ENCODE peak calls at places on chromosomes 11 and 22, in seven cellular contexts. E, U, Q, H, N, B and D are unnamed samples.

GRCh38 chr11:129846508-129847335 is 31.1 kb downstream of the TMEM45B start:
- DNase-seq in N (no peak), Q (no peak), U (no peak), B (peak; percentile 92), H (no peak), E (no peak), D (no peak)

GRCh38 chr11:85263328-85263727 is 363.8 kb downstream of the DLG2 start:
- DNase-seq in Q (no peak), E (no peak), B (no peak), U (no peak), N (no peak), H (no peak), D (no peak)

GRCh38 chr11:36459046-36459445 is 51.0 kb downstream of the TRAF6 start:
- DNase-seq in Q (no peak), B (no peak), U (no peak), N (no peak), H (no peak), E (no peak), D (no peak)

GRCh38 chr11:75342231-75342918 is 9.1 kb downstream of the ARRB1 start:
- DNase-seq in U (no peak), Q (no peak), B (no peak), E (no peak), N (no peak), H (no peak), D (no peak)

GRCh38 chr22:30481711-30482110 is 9.9 kb upstream of the SEC14L3 start:
- DNase-seq in Q (no peak), E (no peak), N (no peak), H (no peak), B (peak; percentile 8), U (no peak), D (no peak)

GRCh38 chr11:32792948-32793475 is 1.4 kb downstream of the CCDC73 start:
- DNase-seq in H (peak; percentile 51), B (peak; percentile 27), U (peak; percentile 22), N (peak; percentile 58), Q (no peak), E (peak; percentile 72), D (no peak)

GRCh38 chr11:70203749-70204465 is 811 bp downstream of the FADD start:
- DNase-seq in E (peak; percentile 77), H (peak; percentile 57), U (peak; percentile 75), N (peak; percentile 83), Q (peak; percentile 88), B (peak; percentile 86), D (peak; percentile 85)

GRCh38 chr22:48496987-48497650 is 1330.6 kb downstream of the BRD1 start:
- DNase-seq in H (no peak), B (no peak), Q (no peak), E (no peak), U (peak; percentile 64), N (no peak), D (peak; percentile 62)

GRCh38 chr11:46117842-46118241 is 3.4 kb downstream of the PHF21A start:
- DNase-seq in B (no peak), N (no peak), H (no peak), U (peak; percentile 33), Q (no peak), E (no peak), D (no peak)

GRCh38 chr11:92227233-92227593 is 2.6 kb downstream of the FAT3 start:
- DNase-seq in U (peak; percentile 76), B (no peak), Q (no peak), E (no peak), N (no peak), H (no peak), D (no peak)

GRCh38 chr11:123006860-123007542 is 25.4 kb upstream of the BSX start:
- DNase-seq in B (no peak), N (no peak), Q (no peak), U (peak; percentile 68), H (no peak), E (no peak), D (no peak)

GRCh38 chr11:66619080-66619554 is 2.7 kb downstream of the RBM14 start:
- DNase-seq in U (peak; percentile 45), B (peak; percentile 57), H (no peak), Q (no peak), E (no peak), N (peak; percentile 89), D (no peak)

GRCh38 chr11:117986981-117987495 is 844 bp downstream of the IL10RA start:
- DNase-seq in B (no peak), Q (no peak), U (no peak), N (peak; percentile 89), H (no peak), E (no peak), D (peak; percentile 74)

GRCh38 chr11:2137202-2138071 is 1.8 kb downstream of the IGF2 start:
- DNase-seq in E (peak; percentile 62), U (peak; percentile 72), B (peak; percentile 48), H (peak; percentile 39), Q (no peak), N (no peak), D (no peak)

GRCh38 chr22:49721211-49721763 is 106.4 kb downstream of the BRD1 start:
- DNase-seq in Q (peak; percentile 31), B (no peak), H (no peak), U (no peak), E (peak; percentile 44), N (no peak), D (no peak)

GRCh38 chr11:7683571-7683970 is 10.3 kb upstream of the CYB5R2 start:
- DNase-seq in H (no peak), Q (no peak), N (no peak), U (no peak), E (no peak), B (no peak), D (no peak)

GRCh38 chr11:78312712-78313111 is 104.9 kb downstream of the GAB2 start:
- DNase-seq in Q (no peak), N (no peak), U (no peak), E (no peak), H (no peak), B (no peak), D (no peak)

GRCh38 chr11:122755409-122755808 is 82.9 kb upstream of the CRTAM start:
- DNase-seq in N (no peak), U (peak; percentile 86), E (no peak), B (no peak), H (no peak), Q (no peak), D (no peak)

GRCh38 chr22:41524809-41525449 is 19.3 kb downstream of the POLR3H start:
- DNase-seq in N (peak; percentile 81), Q (peak; percentile 68), H (no peak), U (peak; percentile 47), E (no peak), B (no peak), D (peak; percentile 88)

GRCh38 chr11:124072147-124072546 is 31.0 kb upstream of the OR10G7 start:
- DNase-seq in U (no peak), Q (no peak), B (no peak), E (no peak), N (no peak), H (no peak), D (no peak)

GRCh38 chr11:124071622-124071948 is 30.5 kb upstream of the OR10G7 start:
- DNase-seq in B (no peak), Q (no peak), U (peak; percentile 19), E (no peak), H (no peak), N (no peak), D (no peak)

GRCh38 chr11:124069429-124070401 is 28.6 kb upstream of the OR10G7 start:
- DNase-seq in N (peak; percentile 29), H (no peak), E (no peak), Q (no peak), B (peak; percentile 50), U (peak; percentile 92), D (peak; percentile 87)

GRCh38 chr11:124070906-124071621 is 29.9 kb upstream of the OR10G7 start:
- DNase-seq in B (peak; percentile 78), E (peak; percentile 81), H (peak; percentile 56), N (peak; percentile 62), U (peak; percentile 79), Q (peak; percentile 69), D (peak; percentile 82)

DNA sequence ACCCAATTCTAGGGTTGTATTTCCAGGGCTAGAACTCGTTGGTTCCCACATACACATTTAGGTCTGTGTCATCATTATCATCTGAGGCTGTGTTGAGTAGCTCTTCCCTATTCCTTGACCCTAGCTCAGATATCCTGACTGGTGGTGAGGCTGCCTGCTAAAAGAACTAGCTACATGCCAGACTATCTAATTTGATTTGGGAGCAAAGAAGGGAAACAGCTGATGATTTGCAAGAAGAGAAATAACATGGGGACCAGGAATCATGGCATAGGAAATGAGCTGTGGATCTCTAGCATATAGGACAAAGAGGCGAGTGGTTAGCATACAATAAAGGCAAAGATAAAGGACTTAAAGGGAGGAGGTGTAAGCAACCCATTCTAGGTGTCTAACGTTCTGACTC is 27.6 kb upstream of the OR10G7 start:
- DNase-seq in E (no peak), H (no peak), U (peak; percentile 94), Q (no peak), N (no peak), B (no peak), D (no peak)
- H3K27ac ChIP-seq in E (no peak overlapping the region), H (no peak overlapping the region), U (no peak overlapping the region), Q (no peak overlapping the region), N (no peak overlapping the region), B (no peak overlapping the region), D (no peak overlapping the region)

GRCh38 chr22:38267086-38267485 is 5.7 kb downstream of the TMEM184B start:
- DNase-seq in N (peak; percentile 88), U (no peak), B (peak; percentile 31), H (no peak), E (peak; percentile 83), Q (no peak), D (no peak)
- H3K27ac ChIP-seq in N (peak overlapping the region; percentile 64), U (no peak overlapping the region), B (no peak overlapping the region), H (no peak overlapping the region), E (peak overlapping the region; percentile 91), Q (peak overlapping the region; percentile 31), D (peak overlapping the region; percentile 80)

GRCh38 chr11:13220148-13220547 is 57.4 kb upstream of the BMAL1 start:
- DNase-seq in U (no peak), E (no peak), B (no peak), H (no peak), N (no peak), Q (no peak), D (no peak)
- H3K27ac ChIP-seq in U (no peak overlapping the region), E (no peak overlapping the region), B (peak overlapping the region; percentile 17), H (no peak overlapping the region), N (no peak overlapping the region), Q (no peak overlapping the region), D (no peak overlapping the region)

DNA sequence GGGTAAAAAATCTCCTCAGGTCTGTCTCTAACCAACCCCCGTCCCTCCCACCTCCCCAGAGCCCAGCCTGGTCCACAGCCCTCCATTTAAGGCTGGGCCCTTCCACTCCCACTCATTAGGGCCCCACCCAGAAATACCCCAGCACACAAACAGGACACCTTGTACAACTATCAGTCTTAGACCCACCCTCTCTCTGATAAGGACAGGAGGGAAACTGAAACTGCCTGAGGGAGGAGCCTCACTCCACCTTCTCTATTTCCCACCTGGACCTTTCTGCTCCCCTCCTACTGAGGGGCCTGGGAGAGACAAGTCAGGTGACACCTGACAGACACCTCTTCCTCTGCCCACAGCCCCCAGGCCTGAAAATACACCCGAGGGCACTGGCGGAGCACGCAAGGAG is 90.2 kb downstream of the PLEKHA7 start:
- DNase-seq in H (no peak), U (peak; percentile 27), N (no peak), B (no peak), E (no peak), Q (no peak), D (no peak)
- H3K27ac ChIP-seq in H (no peak overlapping the region), U (no peak overlapping the region), N (no peak overlapping the region), B (no peak overlapping the region), E (no peak overlapping the region), Q (no peak overlapping the region), D (no peak overlapping the region)